ENCODE peak calls at places on chromosome 13, in six cellular contexts. One of them, this sample, is unnamed.

GRCh38 chr13:49410006-49410405 is 33.9 kb downstream of the CAB39L start:
- DNase-seq in head of caudate nucleus: no peak
- DNase-seq in ecto neural progenitor cell: no peak
- DNase-seq in COR-L47: no peak
- DNase-seq in cardiac fibroblast: no peak
- DNase-seq in CD8-positive, alpha-beta T cell: no peak
- DNase-seq in this sample: no peak

GRCh38 chr13:99157046-99157445 is 43.6 kb upstream of the UBAC2 start:
- DNase-seq in ecto neural progenitor cell: no peak
- DNase-seq in head of caudate nucleus: no peak
- DNase-seq in cardiac fibroblast: no peak
- DNase-seq in COR-L47: no peak
- DNase-seq in CD8-positive, alpha-beta T cell: no peak
- DNase-seq in this sample: no peak

GRCh38 chr13:75195479-75196111 is 286.4 kb downstream of the TBC1D4 start:
- DNase-seq in cardiac fibroblast: peak
- DNase-seq in CD8-positive, alpha-beta T cell: no peak
- DNase-seq in head of caudate nucleus: no peak
- DNase-seq in ecto neural progenitor cell: peak
- DNase-seq in COR-L47: no peak
- DNase-seq in this sample: no peak

GRCh38 chr13:29674532-29674931 is 79.0 kb upstream of the SLC7A1 start:
- DNase-seq in CD8-positive, alpha-beta T cell: no peak
- DNase-seq in ecto neural progenitor cell: no peak
- DNase-seq in cardiac fibroblast: no peak
- DNase-seq in head of caudate nucleus: no peak
- DNase-seq in COR-L47: no peak
- DNase-seq in this sample: no peak

GRCh38 chr13:47598340-47598911 is 402.6 kb downstream of the SUCLA2 start:
- DNase-seq in head of caudate nucleus: no peak
- DNase-seq in ecto neural progenitor cell: no peak
- DNase-seq in CD8-positive, alpha-beta T cell: no peak
- DNase-seq in cardiac fibroblast: peak
- DNase-seq in COR-L47: no peak
- DNase-seq in this sample: no peak

GRCh38 chr13:73914119-73914518 is 220.1 kb downstream of the KLF12 start:
- DNase-seq in cardiac fibroblast: peak
- DNase-seq in CD8-positive, alpha-beta T cell: no peak
- DNase-seq in ecto neural progenitor cell: no peak
- DNase-seq in COR-L47: no peak
- DNase-seq in head of caudate nucleus: no peak
- DNase-seq in this sample: no peak

GRCh38 chr13:34127523-34127922 is 309.6 kb downstream of the RFC3 start:
- DNase-seq in ecto neural progenitor cell: no peak
- DNase-seq in cardiac fibroblast: no peak
- DNase-seq in CD8-positive, alpha-beta T cell: no peak
- DNase-seq in head of caudate nucleus: no peak
- DNase-seq in COR-L47: no peak
- DNase-seq in this sample: no peak

GRCh38 chr13:57314897-57315520 is 148.0 kb downstream of the PRR20E start:
- DNase-seq in COR-L47: no peak
- DNase-seq in CD8-positive, alpha-beta T cell: no peak
- DNase-seq in cardiac fibroblast: no peak
- DNase-seq in ecto neural progenitor cell: no peak
- DNase-seq in head of caudate nucleus: no peak
- DNase-seq in this sample: no peak

GRCh38 chr13:56755181-56755580 is 385.5 kb upstream of the PRR20A start:
- DNase-seq in CD8-positive, alpha-beta T cell: no peak
- DNase-seq in cardiac fibroblast: no peak
- DNase-seq in ecto neural progenitor cell: no peak
- DNase-seq in COR-L47: no peak
- DNase-seq in head of caudate nucleus: no peak
- DNase-seq in this sample: no peak

GRCh38 chr13:85386424-85386823 is 412.8 kb downstream of the SLITRK6 start:
- DNase-seq in cardiac fibroblast: no peak
- DNase-seq in CD8-positive, alpha-beta T cell: no peak
- DNase-seq in ecto neural progenitor cell: no peak
- DNase-seq in COR-L47: peak
- DNase-seq in head of caudate nucleus: no peak
- DNase-seq in this sample: peak

GRCh38 chr13:107678075-107678689 is 537.2 kb downstream of the LIG4 start:
- DNase-seq in CD8-positive, alpha-beta T cell: no peak
- DNase-seq in ecto neural progenitor cell: no peak
- DNase-seq in COR-L47: no peak
- DNase-seq in head of caudate nucleus: no peak
- DNase-seq in cardiac fibroblast: no peak
- DNase-seq in this sample: no peak

GRCh38 chr13:78022164-78022877 is 103.7 kb upstream of the EDNRB start:
- DNase-seq in CD8-positive, alpha-beta T cell: peak
- DNase-seq in COR-L47: no peak
- DNase-seq in head of caudate nucleus: peak
- DNase-seq in cardiac fibroblast: peak
- DNase-seq in ecto neural progenitor cell: no peak
- DNase-seq in this sample: no peak

GRCh38 chr13:110109910-110110309 is 197.0 kb downstream of the COL4A1 start:
- DNase-seq in ecto neural progenitor cell: no peak
- DNase-seq in cardiac fibroblast: peak
- DNase-seq in head of caudate nucleus: peak
- DNase-seq in CD8-positive, alpha-beta T cell: no peak
- DNase-seq in COR-L47: no peak
- DNase-seq in this sample: no peak

GRCh38 chr13:28590450-28590849 is 68.5 kb upstream of the POMP start:
- DNase-seq in head of caudate nucleus: no peak
- DNase-seq in cardiac fibroblast: no peak
- DNase-seq in COR-L47: no peak
- DNase-seq in CD8-positive, alpha-beta T cell: no peak
- DNase-seq in ecto neural progenitor cell: no peak
- DNase-seq in this sample: no peak